ENCODE peak calls at places on chromosomes 3 and 15, in five cellular contexts. D is Peyer's patch, L is tibial nerve, V is suprapubic skin, R is GM12878. C is an unnamed sample. For H3K4me1, the result is how much of the 10 kb centered on the place peaks cover.

GRCh38 chr15:70064441-70064840 is 33.3 kb downstream of the TLE3 start:
- DNase-seq in R (no peak), V (no peak), L (no peak), D (no peak), C (no peak)

GRCh38 chr3:61848885-61849284 is 287.5 kb downstream of the PTPRG start:
- DNase-seq in V (no peak), D (no peak), L (peak), R (no peak), C (peak)

GRCh38 chr15:89058376-89058775 is 29.9 kb upstream of the ABHD2 start:
- DNase-seq in D (no peak), V (no peak), R (no peak), L (no peak), C (no peak)

GRCh38 chr3:109853077-109853732 is 515.9 kb upstream of the DPPA4 start:
- DNase-seq in V (no peak), D (no peak), L (no peak), R (no peak), C (no peak)

GRCh38 chr15:49831206-49831965 is 210.5 kb downstream of the DTWD1 start:
- DNase-seq in D (no peak), R (no peak), V (peak), L (peak), C (no peak)

GRCh38 chr3:195815169-195815771 is 3.5 kb upstream of the MUC4 start:
- DNase-seq in V (no peak), D (no peak), L (no peak), R (no peak), C (no peak)

GRCh38 chr15:85583404-85584390 is 203.3 kb downstream of the AKAP13 start:
- DNase-seq in L (peak), R (peak), V (no peak), D (peak), C (peak)

GRCh38 chr3:139836656-139837464 is 98.1 kb upstream of the CLSTN2 start:
- DNase-seq in L (no peak), R (no peak), V (no peak), D (no peak), C (no peak)

GRCh38 chr3:44454258-44454657 is 23.2 kb downstream of the ZNF445 start:
- DNase-seq in R (no peak), L (no peak), D (no peak), V (no peak), C (no peak)

GRCh38 chr15:57502116-57502515 is 89.6 kb upstream of the MYZAP start:
- DNase-seq in R (no peak), D (no peak), L (no peak), V (no peak), C (no peak)

GRCh38 chr3:142852009-142852408 is 36.9 kb downstream of the PCOLCE2 start:
- DNase-seq in D (no peak), V (no peak), L (no peak), R (no peak), C (no peak)

GRCh38 chr15:57541271-57541670 is 50.4 kb upstream of the MYZAP start:
- DNase-seq in V (no peak), R (no peak), L (no peak), D (no peak), C (no peak)

GRCh38 chr3:30199096-30199734 is 407.2 kb upstream of the TGFBR2 start:
- DNase-seq in V (no peak), D (peak), R (no peak), L (peak), C (peak)

GRCh38 chr3:185250653-185251052 is 3.2 kb downstream of the EHHADH start:
- DNase-seq in R (no peak), V (no peak), D (no peak), L (no peak), C (no peak)

DNA sequence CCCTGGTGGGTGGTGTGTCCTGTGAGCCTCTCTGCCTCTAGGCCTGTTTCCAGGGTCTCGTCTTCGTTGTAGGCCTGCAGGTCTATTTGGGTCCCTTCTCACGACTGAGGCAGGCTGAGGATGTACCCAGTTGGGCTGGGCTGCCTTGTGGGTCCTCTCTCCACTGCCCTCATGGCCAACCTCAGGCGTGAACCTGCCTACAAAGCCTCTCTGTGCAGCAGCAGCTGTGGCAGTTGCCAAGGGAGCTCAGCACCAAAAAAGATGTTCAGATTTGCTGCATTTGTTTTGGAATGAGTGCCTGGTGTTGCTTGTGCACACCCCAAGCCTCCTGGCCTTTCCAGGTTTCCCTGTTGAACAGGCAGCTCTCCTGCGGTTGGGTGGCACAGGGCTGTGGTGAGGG is 13.4 kb downstream of the KLF13 start:
- DNase-seq in R (no peak), D (no peak), L (no peak), V (no peak), C (no peak)
- H3K4me1 ChIP-seq in R (half or more), D (half or more), L (half or more), V (half or more), C (half or more)

DNA sequence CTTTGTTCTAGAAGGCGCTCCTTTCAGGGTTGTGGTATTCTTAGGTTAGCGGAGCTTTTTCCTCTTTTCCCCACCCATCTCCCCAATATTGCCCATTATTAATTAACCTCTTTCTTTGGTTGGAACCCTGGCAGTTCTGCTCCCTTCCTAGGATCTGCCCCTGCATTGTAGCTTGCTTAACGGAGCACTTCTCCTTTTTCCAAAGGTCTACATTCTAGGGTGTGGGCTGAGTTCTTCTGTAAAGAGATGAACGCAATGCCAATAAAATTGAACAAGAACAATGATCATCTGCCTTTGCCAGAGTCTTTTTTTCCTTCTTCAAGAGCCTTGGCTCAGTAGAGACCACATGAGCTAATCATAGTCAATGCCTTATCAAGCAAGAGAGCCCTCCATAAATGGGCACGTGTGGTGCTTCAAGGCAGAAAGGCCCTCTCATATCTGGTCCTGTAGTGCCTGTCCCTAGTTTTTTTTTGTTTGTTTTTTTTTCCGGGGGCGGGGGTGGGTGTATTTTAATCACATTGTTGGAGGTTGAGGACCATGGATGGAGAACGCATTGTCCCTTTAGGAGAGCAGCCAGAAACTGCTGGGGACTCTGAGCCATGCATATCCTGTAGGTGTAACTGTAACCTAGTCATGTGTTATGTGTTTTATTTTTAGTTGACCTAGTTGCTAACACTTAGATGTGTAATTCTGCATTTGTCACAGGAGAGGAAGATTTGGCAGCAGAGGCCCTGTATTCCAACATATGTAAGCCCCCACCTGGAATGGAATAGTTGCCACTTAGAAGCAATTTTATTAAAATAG is 64.7 kb upstream of the ACAD9 start:
- DNase-seq in V (no peak), L (no peak), R (no peak), D (no peak), C (no peak)
- H3K4me3 ChIP-seq in V (no peak), L (no peak), R (no peak), D (no peak), C (no peak)

DNA sequence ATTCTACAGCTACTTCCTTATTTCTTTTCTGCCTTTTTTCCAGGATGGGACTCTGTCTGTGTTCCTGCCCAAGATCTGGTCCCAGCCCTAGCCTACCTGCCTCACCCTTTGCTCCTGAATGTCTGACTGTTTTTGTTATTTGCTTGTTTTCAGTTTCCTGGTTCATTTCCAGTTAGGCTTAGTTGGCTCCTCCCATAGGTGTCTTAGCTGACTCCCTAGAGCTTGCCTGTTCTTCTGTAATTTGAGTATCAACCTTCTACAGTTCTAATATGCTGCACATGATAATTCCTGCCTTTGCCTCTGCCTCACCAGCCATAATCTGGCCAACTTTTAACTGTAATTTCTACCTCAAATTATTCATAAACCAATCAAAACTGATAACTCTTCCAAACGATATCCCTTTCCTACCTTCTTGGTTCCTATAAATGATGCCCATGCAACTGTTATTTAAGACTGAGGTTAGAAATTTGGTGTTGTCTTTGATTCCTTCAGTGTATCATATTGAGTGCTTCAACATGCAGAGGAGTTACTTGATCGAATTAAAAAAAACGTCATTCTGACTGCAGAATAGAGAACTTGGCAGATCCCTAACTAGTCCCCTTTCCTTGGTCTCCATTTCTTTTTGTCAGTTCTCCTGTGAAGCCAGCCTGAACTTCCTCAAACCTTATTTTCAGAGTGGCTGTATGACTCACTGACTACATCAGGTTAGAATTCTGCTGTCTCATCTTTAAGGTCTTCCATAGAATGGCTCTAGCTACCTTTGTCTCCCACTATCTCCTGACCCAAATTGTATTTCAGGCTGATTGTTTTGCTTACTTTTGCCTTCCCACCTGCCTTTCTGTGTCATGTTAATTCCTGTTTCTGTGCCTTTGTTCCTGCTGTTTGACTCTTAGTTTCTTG is 8.4 kb downstream of the GOLM2 start:
- DNase-seq in V (peak), R (no peak), D (no peak), L (no peak), C (no peak)
- TF ChIP-seq POLR2A in V (no peak), R (no peak), D (no peak), L (no peak), C (no peak)

DNA sequence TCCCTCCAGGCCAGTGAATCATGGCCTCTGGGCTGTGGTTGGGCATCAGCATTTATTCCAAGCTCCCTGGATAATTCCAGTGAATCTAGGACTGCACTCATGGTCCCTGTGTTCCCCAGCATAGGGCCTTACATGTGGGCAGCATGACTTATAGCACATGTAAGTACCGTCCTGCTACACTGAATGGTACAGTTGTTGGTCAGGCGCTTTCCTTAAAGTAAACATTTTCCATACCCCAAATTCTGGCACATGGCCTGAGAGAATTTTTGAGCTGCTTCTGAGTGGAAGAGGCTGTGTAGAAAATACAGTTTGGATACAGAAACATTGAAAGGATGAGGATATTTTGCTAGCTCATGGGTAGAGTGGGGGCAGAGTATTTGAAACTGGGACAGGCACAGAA is 27.5 kb downstream of the CORO2B start:
- DNase-seq in R (no peak), D (no peak), V (no peak), L (no peak), C (no peak)
- H3K4me1 ChIP-seq in R (under half), D (under half), V (under half), L (under half), C (under half)

DNA sequence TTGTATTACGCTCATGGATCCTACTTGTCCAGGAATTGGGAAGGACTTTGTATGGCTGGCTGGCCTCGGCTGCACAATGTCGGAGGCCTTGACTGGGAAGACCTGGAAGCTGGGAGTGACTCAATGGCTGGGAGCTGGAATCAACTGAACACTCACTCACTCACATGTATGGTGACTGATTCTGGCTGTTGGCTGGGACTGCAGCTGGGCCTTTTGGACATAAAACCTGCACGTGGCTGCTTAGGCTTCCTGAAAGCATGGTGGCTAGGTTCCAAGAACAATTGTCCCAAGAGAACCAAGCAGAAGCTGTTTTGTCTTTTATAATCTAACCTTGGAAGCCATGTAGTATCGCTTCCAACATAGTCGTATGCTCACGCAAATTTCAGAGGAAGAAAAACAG is 38.0 kb upstream of the CMTM8 start:
- DNase-seq in R (no peak), V (no peak), D (no peak), L (peak), C (peak)
- H3K4me3 ChIP-seq in R (no peak), V (no peak), D (no peak), L (no peak), C (no peak)

GRCh38 chr3:172522871-172523818 is at the start of gene TNFSF10:
- DNase-seq in D (peak), V (peak), R (peak), L (peak), C (peak)
- TF ChIP-seq POLR2A in D (peak), V (no peak), R (peak), L (no peak), C (no peak)

DNA sequence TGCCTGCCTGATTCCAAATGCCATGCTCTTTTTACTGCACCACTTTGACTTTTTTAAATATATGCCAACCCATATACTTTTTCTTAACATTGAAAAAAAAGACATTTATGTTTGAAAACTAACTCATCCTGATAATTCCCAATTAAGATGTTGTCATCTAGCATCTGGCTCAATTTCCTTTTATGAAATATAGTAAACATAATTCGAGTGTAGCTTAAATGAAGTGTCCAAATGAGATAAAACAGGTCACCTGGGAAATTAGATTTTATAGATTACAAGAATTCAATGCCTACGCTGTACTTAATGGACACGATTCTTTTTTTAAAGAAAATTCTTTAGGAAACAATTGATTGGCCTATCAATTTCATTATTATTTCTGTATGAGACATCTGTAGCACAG is 2.8 kb downstream of the MDFIC2 start:
- DNase-seq in L (no peak), V (no peak), R (no peak), D (no peak), C (no peak)
- H3K4me1 ChIP-seq in L (under half), V (under half), R (under half), D (under half), C (under half)

GRCh38 chr3:50356553-50356952 is 2.8 kb downstream of the TMEM115 start:
- DNase-seq in R (no peak), D (peak), L (no peak), V (no peak), C (no peak)

GRCh38 chr3:50354186-50354764 is 3.6 kb downstream of the CYB561D2 start:
- DNase-seq in L (no peak), D (no peak), R (no peak), V (no peak), C (no peak)

GRCh38 chr3:50358355-50358926 is 880 bp downstream of the TMEM115 start:
- DNase-seq in L (no peak), V (no peak), D (no peak), R (no peak), C (no peak)

GRCh38 chr3:50354850-50355249 is 4.2 kb downstream of the CYB561D2 start:
- DNase-seq in V (no peak), D (no peak), L (no peak), R (no peak), C (no peak)

DNA sequence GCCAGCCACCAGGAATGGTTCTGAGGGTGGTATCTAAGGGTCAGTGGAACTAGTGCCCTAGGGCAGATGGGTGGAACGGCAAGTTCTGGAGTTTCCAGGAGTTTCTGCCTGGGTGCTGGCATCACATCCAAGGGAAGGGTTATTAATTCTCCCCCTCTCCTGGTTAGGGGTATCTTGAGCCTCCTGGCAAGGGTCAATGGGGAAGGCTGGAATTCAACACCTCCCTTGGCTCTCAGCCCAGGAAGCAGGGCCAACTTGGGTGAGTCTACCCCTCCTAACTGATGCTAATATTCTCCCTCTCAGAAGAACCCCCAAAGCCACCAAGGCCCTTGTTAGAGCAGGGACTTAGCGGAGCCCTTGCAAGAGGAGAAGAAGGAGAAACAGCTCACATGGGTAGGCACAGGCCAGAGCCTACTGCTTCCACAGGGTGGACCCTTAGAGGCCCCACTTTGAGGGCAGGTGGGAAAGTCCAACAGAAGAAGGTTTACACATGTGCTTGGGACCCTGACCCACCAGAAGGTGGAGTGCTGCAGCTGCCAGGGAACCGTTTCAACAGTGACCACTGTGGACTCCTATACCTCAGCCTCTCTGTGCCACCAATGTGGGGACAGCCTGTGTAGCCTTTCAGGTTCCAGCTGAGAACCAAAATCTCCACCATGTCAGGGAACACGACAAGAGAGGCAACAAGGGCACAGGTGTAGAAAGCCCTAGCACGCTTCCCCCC is 3.3 kb downstream of the TMEM115 start:
- DNase-seq in R (no peak), L (no peak), V (no peak), D (no peak), C (no peak)
- H3K4me3 ChIP-seq in R (no peak), L (peak), V (peak), D (no peak), C (no peak)

GRCh38 chr15:71118345-71118744 is 3.1 kb downstream of the THSD4 start:
- DNase-seq in V (no peak), R (no peak), D (no peak), L (no peak), C (no peak)

GRCh38 chr15:71118881-71119632 is 3.8 kb downstream of the THSD4 start:
- DNase-seq in L (no peak), D (no peak), V (no peak), R (no peak), C (no peak)

GRCh38 chr15:71117906-71118305 is 2.6 kb downstream of the THSD4 start:
- DNase-seq in V (no peak), R (no peak), D (no peak), L (no peak), C (no peak)

GRCh38 chr15:71121442-71121841 is 6.2 kb downstream of the THSD4 start:
- DNase-seq in R (no peak), V (no peak), D (no peak), L (no peak), C (no peak)

DNA sequence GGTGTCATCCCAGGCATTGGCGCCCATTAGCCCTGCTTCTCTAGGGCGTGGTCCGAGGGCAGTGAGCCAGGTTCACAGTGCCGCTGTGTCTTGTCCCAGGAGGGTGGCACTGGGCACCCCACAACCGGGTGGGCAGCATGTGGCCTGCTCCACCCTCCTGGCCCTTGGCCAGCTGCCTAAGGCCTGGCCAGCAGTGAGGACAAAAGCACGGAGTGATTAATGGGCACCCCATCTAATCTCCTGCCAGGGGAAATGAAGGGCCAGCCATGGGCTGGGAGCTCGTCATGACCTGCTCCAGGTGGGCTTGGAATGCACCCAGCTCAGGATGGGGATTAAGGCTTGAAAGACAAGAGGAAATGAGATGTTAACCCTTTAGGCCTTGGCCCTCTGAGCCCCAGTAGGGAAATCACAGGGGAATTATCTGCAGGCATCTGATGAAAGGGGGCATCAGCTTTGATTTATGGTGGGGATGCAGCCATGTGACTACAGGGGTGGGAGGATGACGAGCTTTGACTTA is 5.2 kb downstream of the THSD4 start:
- DNase-seq in L (no peak), V (no peak), D (no peak), R (no peak), C (no peak)
- TF ChIP-seq POLR2A in L (no peak), V (no peak), D (no peak), R (no peak), C (no peak)